ENCODE peak calls at places on chromosomes 5 and 9, in ten cellular contexts. G is omental fat pad, O is kidney tubule cell, R is kidney epithelial cell, F is LHCN-M2, P is HCEC 1CT, M is foreskin melanocyte, Y is GM20000, V is ELR, W is T-helper 17 cell. E is an unnamed sample.

GRCh38 chr9:121640076-121640475 is 11.4 kb upstream of the DAB2IP start:
- DNase-seq in P (peak), F (peak), G (no peak), O (peak), R (no peak), V (peak), M (no peak), Y (peak), W (no peak), E (no peak)

GRCh38 chr5:44664711-44665100 is 144.0 kb upstream of the MRPS30 start:
- DNase-seq in F (no peak), P (no peak), G (no peak), M (no peak), W (no peak), Y (no peak), R (no peak), V (no peak), O (no peak), E (no peak)

GRCh38 chr5:149887622-149888183 is 56.9 kb downstream of the PDE6A start:
- DNase-seq in M (peak), R (peak), G (no peak), Y (no peak), O (peak), P (peak), V (peak), F (peak), W (no peak), E (no peak)

GRCh38 chr5:75438722-75439121 is 72.7 kb downstream of the CERT1 start:
- DNase-seq in F (no peak), P (no peak), O (no peak), G (no peak), V (no peak), W (no peak), M (no peak), Y (no peak), R (no peak), E (no peak)

GRCh38 chr9:96256800-96257199 is 45.2 kb downstream of the HSD17B3 start:
- DNase-seq in Y (no peak), P (peak), V (peak), O (peak), W (no peak), M (no peak), F (no peak), R (no peak), G (no peak), E (no peak)

GRCh38 chr5:88674262-88675158 is 208.5 kb downstream of the MEF2C start:
- DNase-seq in Y (peak), M (no peak), F (no peak), P (no peak), G (no peak), R (no peak), W (no peak), V (no peak), O (no peak), E (peak)

GRCh38 chr5:16894236-16895057 is 41.6 kb downstream of the MYO10 start:
- DNase-seq in W (no peak), O (peak), F (peak), R (peak), M (no peak), P (peak), Y (no peak), V (peak), G (no peak), E (no peak)

GRCh38 chr9:78014776-78015175 is 16.8 kb downstream of the GNAQ start:
- DNase-seq in M (no peak), G (no peak), O (peak), F (peak), R (no peak), V (peak), P (peak), W (no peak), Y (no peak), E (no peak)

GRCh38 chr5:164394686-164395187 is 889.3 kb downstream of the MAT2B start:
- DNase-seq in O (no peak), Y (no peak), V (no peak), G (no peak), F (no peak), M (peak), P (no peak), W (no peak), R (no peak), E (no peak)

GRCh38 chr5:168177831-168178450 is 113.5 kb upstream of the WWC1 start:
- DNase-seq in W (no peak), F (no peak), R (no peak), P (no peak), M (no peak), Y (no peak), O (no peak), G (no peak), V (no peak), E (no peak)

GRCh38 chr9:21549251-21549765 is 67.2 kb upstream of the IFNE start:
- DNase-seq in F (peak), Y (no peak), P (peak), G (no peak), V (peak), R (peak), O (peak), M (no peak), W (no peak), E (no peak)

GRCh38 chr5:41637424-41637823 is 127.0 kb upstream of the PLCXD3 start:
- DNase-seq in F (no peak), G (no peak), M (peak), W (no peak), R (no peak), P (no peak), Y (no peak), O (no peak), V (no peak), E (no peak)